ENCODE peak calls at places on chromosomes 4 and X, in five cellular contexts. K is T-helper 2 cell, B is upper lobe of right lung, X is ACHN, S is amniotic stem cell. T is an unnamed sample.

GRCh38 chrX:42778096-42778495 is at the start of gene PPP1R2C:
- DNase-seq in K (no peak), B (no peak), X (no peak), S (no peak), T (no peak)

GRCh38 chr4:99947608-99948007 is 1.2 kb upstream of the DNAJB14 start:
- DNase-seq in K (no peak), B (no peak), X (no peak), S (no peak), T (peak; percentile 11)

GRCh38 chrX:72121381-72121780 is 10.3 kb downstream of the RTL5 start:
- DNase-seq in K (no peak), B (peak; percentile 65), X (peak; percentile 37), S (peak; percentile 24), T (peak; percentile 82)

GRCh38 chr4:150366487-150366999 is 215.4 kb upstream of the MAB21L2 start:
- DNase-seq in K (no peak), B (no peak), X (no peak), S (no peak), T (no peak)

GRCh38 chr4:66045913-66046312 is 375.6 kb upstream of the EPHA5 start:
- DNase-seq in K (no peak), B (no peak), X (no peak), S (no peak), T (no peak)

GRCh38 chrX:28126886-28127285 is 145.6 kb upstream of the DCAF8L1 start:
- DNase-seq in K (no peak), B (no peak), X (no peak), S (no peak), T (no peak)

GRCh38 chrX:123962006-123962485 is 540 bp downstream of the STAG2 start:
- DNase-seq in K (no peak), B (no peak), X (no peak), S (no peak), T (no peak)

GRCh38 chr4:7828011-7828720 is 111.5 kb downstream of the AFAP1 start:
- DNase-seq in K (peak; percentile 21), B (no peak), X (no peak), S (peak; percentile 97), T (peak; percentile 100)

GRCh38 chr4:112823631-112824030 is 186.7 kb downstream of the LARP7 start:
- DNase-seq in K (no peak), B (no peak), X (no peak), S (no peak), T (no peak)

GRCh38 chr4:7861440-7861881 is 78.2 kb downstream of the AFAP1 start:
- DNase-seq in K (no peak), B (no peak), X (peak; percentile 19), S (peak; percentile 69), T (peak; percentile 100)

GRCh38 chr4:150280081-150280950 is 202.1 kb downstream of the DCLK2 start:
- DNase-seq in K (no peak), B (no peak), X (peak; percentile 80), S (peak; percentile 68), T (peak; percentile 95)

GRCh38 chr4:89489338-89489771 is 181.8 kb upstream of the GPRIN3 start:
- DNase-seq in K (no peak), B (no peak), X (no peak), S (no peak), T (no peak)

GRCh38 chrX:129726307-129727111 is 12.3 kb upstream of the XPNPEP2 start:
- DNase-seq in K (no peak), B (peak; percentile 66), X (peak; percentile 46), S (peak; percentile 13), T (peak; percentile 68)

GRCh38 chr4:5893013-5893580 is at the start of gene CRMP1:
- DNase-seq in K (no peak), B (no peak), X (no peak), S (no peak), T (peak; percentile 6)

GRCh38 chr4:118276551-118276950 is 76.3 kb downstream of the PRSS12 start:
- DNase-seq in K (no peak), B (no peak), X (no peak), S (no peak), T (no peak)

GRCh38 chrX:39642071-39642470 is 455.7 kb downstream of the BCOR start:
- DNase-seq in K (no peak), B (no peak), X (no peak), S (no peak), T (no peak)

GRCh38 chr4:152431287-152431686 is 104.6 kb downstream of the FBXW7 start:
- DNase-seq in K (no peak), B (no peak), X (no peak), S (no peak), T (no peak)

GRCh38 chr4:6422105-6422504 is 50.3 kb downstream of the PPP2R2C start:
- DNase-seq in K (no peak), B (peak; percentile 57), X (no peak), S (no peak), T (no peak)

GRCh38 chrX:31604629-31605221 is 532.9 kb upstream of the FTHL17 start:
- DNase-seq in K (no peak), B (no peak), X (no peak), S (no peak), T (no peak)

GRCh38 chr4:7650606-7651400 is 216.1 kb upstream of the PSAPL1 start:
- DNase-seq in K (no peak), B (peak; percentile 60), X (no peak), S (no peak), T (no peak)

GRCh38 chr4:18571252-18571885 is 549.8 kb upstream of the LCORL start:
- DNase-seq in K (no peak), B (no peak), X (no peak), S (no peak), T (no peak)

GRCh38 chrX:21606037-21606436 is 52.1 kb downstream of the KLHL34 start:
- DNase-seq in K (no peak), B (no peak), X (no peak), S (no peak), T (no peak)

GRCh38 chr4:87060957-87061356 is 126.1 kb downstream of the AFF1 start:
- DNase-seq in K (peak; percentile 15), B (no peak), X (no peak), S (no peak), T (peak; percentile 84)

GRCh38 chrX:103215768-103216085 is 819 bp downstream of the BEX4 start:
- DNase-seq in K (no peak), B (no peak), X (no peak), S (no peak), T (peak; percentile 4)

GRCh38 chr4:101147283-101147682 is 200.0 kb downstream of the PPP3CA start:
- DNase-seq in K (no peak), B (no peak), X (no peak), S (no peak), T (no peak)

GRCh38 chr4:24915121-24915922 is 2.5 kb upstream of the CCDC149 start:
- DNase-seq in K (no peak), B (no peak), X (peak; percentile 35), S (no peak), T (no peak)

GRCh38 chrX:115147220-115147619 is 42.0 kb upstream of the RBMXL3 start:
- DNase-seq in K (no peak), B (no peak), X (peak; percentile 6), S (no peak), T (peak; percentile 27)

GRCh38 chr4:141329174-141329569 is 108.5 kb downstream of the ZNF330 start:
- DNase-seq in K (no peak), B (no peak), X (no peak), S (no peak), T (peak; percentile 89)

GRCh38 chrX:151912221-151912620 is 468 bp upstream of the MAGEA4 start:
- DNase-seq in K (no peak), B (no peak), X (no peak), S (no peak), T (no peak)

GRCh38 chrX:152733261-152733975 is at the start of the genes CSAG1 and MAGEA12:
- DNase-seq in K (no peak), B (no peak), X (no peak), S (no peak), T (no peak)

GRCh38 chr4:27702710-27703431 is 842.2 kb downstream of the STIM2 start:
- DNase-seq in K (no peak), B (no peak), X (peak; percentile 11), S (no peak), T (peak; percentile 10)

GRCh38 chr4:83024233-83024632 is 10.8 kb upstream of the COPS4 start:
- DNase-seq in K (no peak), B (no peak), X (no peak), S (no peak), T (no peak)

GRCh38 chr4:13701937-13702446 is 74.5 kb upstream of the BOD1L1 start:
- DNase-seq in K (no peak), B (no peak), X (peak; percentile 33), S (peak; percentile 8), T (peak; percentile 82)